ENCODE peak calls at places on chromosome 4, in nine cellular contexts. J, N, K, A, U, E, O, D and B are unnamed samples.
A peak's percentile ranks its signal among the peaks of the same experiment; 100 is the strongest.

GRCh38 chr4:26860157-26860921 is at the start of gene STIM2:
- DNase-seq in J (peak; percentile 94), N (peak; percentile 99), K (peak; percentile 99), A (peak; percentile 94), U (peak; percentile 98), E (peak; percentile 97), O (peak; percentile 99), D (peak; percentile 98), B (peak; percentile 40)

GRCh38 chr4:70772929-70773555 is 51.3 kb downstream of the RUFY3 start:
- DNase-seq in J (no peak), N (no peak), K (no peak), A (no peak), U (no peak), E (no peak), O (no peak), D (no peak), B (no peak)

GRCh38 chr4:153204247-153205027 is at the start of gene TRIM2:
- DNase-seq in J (peak; percentile 81), N (no peak), K (peak; percentile 73), A (peak; percentile 89), U (peak; percentile 80), E (peak; percentile 95), O (peak; percentile 78), D (peak; percentile 58), B (no peak)

GRCh38 chr4:137635108-137635507 is 102.8 kb upstream of the PCDH18 start:
- DNase-seq in J (peak; percentile 85), N (no peak), K (no peak), A (peak; percentile 7), U (no peak), E (no peak), O (no peak), D (no peak), B (no peak)

GRCh38 chr4:3353747-3354454 is 61.1 kb downstream of the RGS12 start:
- DNase-seq in J (no peak), N (no peak), K (no peak), A (no peak), U (no peak), E (no peak), O (no peak), D (no peak), B (no peak)

GRCh38 chr4:151766691-151767090 is 5.9 kb upstream of the GATB start:
- DNase-seq in J (no peak), N (no peak), K (no peak), A (no peak), U (no peak), E (peak; percentile 40), O (peak; percentile 17), D (no peak), B (no peak)

GRCh38 chr4:22237155-22237751 is 278.6 kb downstream of the ADGRA3 start:
- DNase-seq in J (peak; percentile 8), N (peak; percentile 50), K (peak; percentile 68), A (no peak), U (peak; percentile 76), E (peak; percentile 91), O (peak; percentile 68), D (peak; percentile 15), B (no peak)

GRCh38 chr4:174450452-174450851 is 71.8 kb downstream of the HPGD start:
- DNase-seq in J (no peak), N (no peak), K (no peak), A (no peak), U (no peak), E (no peak), O (no peak), D (no peak), B (no peak)

GRCh38 chr4:151992755-151993154 is 231.9 kb upstream of the GATB start:
- DNase-seq in J (no peak), N (no peak), K (no peak), A (no peak), U (no peak), E (peak; percentile 59), O (no peak), D (no peak), B (no peak)

GRCh38 chr4:120517966-120518365 is 404.6 kb downstream of the PRDM5 start:
- DNase-seq in J (peak; percentile 91), N (no peak), K (no peak), A (peak; percentile 76), U (no peak), E (peak; percentile 39), O (no peak), D (no peak), B (no peak)

GRCh38 chr4:91984466-91984865 is 319.3 kb upstream of the GRID2 start:
- DNase-seq in J (no peak), N (no peak), K (no peak), A (no peak), U (no peak), E (no peak), O (no peak), D (no peak), B (no peak)

GRCh38 chr4:112436987-112437386 is 79.0 kb downstream of the NEUROG2 start:
- DNase-seq in J (no peak), N (no peak), K (no peak), A (no peak), U (no peak), E (no peak), O (no peak), D (no peak), B (no peak)

GRCh38 chr4:102308032-102308799 is 37.1 kb downstream of the SLC39A8 start:
- DNase-seq in J (peak; percentile 17), N (no peak), K (no peak), A (peak; percentile 1), U (no peak), E (no peak), O (no peak), D (no peak), B (no peak)

GRCh38 chr4:163536101-163536500 is 41.6 kb downstream of the TMA16 start:
- DNase-seq in J (no peak), N (no peak), K (no peak), A (no peak), U (no peak), E (no peak), O (no peak), D (no peak), B (no peak)

GRCh38 chr4:145511913-145512522 is 30.4 kb downstream of the SMAD1 start:
- DNase-seq in J (peak; percentile 52), N (no peak), K (no peak), A (no peak), U (no peak), E (no peak), O (no peak), D (no peak), B (no peak)

GRCh38 chr4:64399313-64400109 is 9.7 kb downstream of the TECRL start:
- DNase-seq in J (no peak), N (no peak), K (no peak), A (no peak), U (no peak), E (peak; percentile 50), O (no peak), D (no peak), B (no peak)

GRCh38 chr4:8198906-8199593 is at the start of gene SH3TC1:
- DNase-seq in J (peak; percentile 71), N (peak; percentile 98), K (peak; percentile 97), A (peak; percentile 79), U (peak; percentile 26), E (no peak), O (peak; percentile 85), D (peak; percentile 88), B (peak; percentile 39)

GRCh38 chr4:65310586-65310985 is 359.7 kb downstream of the EPHA5 start:
- DNase-seq in J (no peak), N (no peak), K (no peak), A (no peak), U (no peak), E (no peak), O (no peak), D (no peak), B (no peak)

GRCh38 chr4:107734120-107734519 is 14.1 kb upstream of the PAPSS1 start:
- DNase-seq in J (peak; percentile 17), N (no peak), K (no peak), A (no peak), U (peak; percentile 74), E (peak; percentile 79), O (peak; percentile 47), D (no peak), B (no peak)
- TF ChIP-seq CTCF in J (peak; percentile 47), N (no peak), K (no peak), A (peak; percentile 63), U (peak; percentile 43), E (peak; percentile 51), O (peak; percentile 60), D (no peak), B (peak; percentile 53)

GRCh38 chr4:38815879-38816782 is 11.5 kb upstream of the TLR1 start:
- DNase-seq in J (peak; percentile 20), N (no peak), K (no peak), A (no peak), U (no peak), E (no peak), O (no peak), D (no peak), B (no peak)
- H3K4me3 ChIP-seq in J (no peak overlapping the region), N (no peak overlapping the region), K (no peak overlapping the region), A (no peak overlapping the region), U (no peak overlapping the region), E (no peak overlapping the region), O (no peak overlapping the region), D (no peak overlapping the region), B (no peak overlapping the region)

GRCh38 chr4:140049924-140050681 is 103.9 kb downstream of the MAML3 start:
- DNase-seq in J (peak; percentile 35), N (no peak), K (no peak), A (no peak), U (peak; percentile 80), E (peak; percentile 82), O (peak; percentile 88), D (no peak), B (no peak)

GRCh38 chr4:140049024-140049923 is 104.7 kb downstream of the MAML3 start:
- DNase-seq in J (peak; percentile 49), N (no peak), K (peak; percentile 65), A (peak; percentile 55), U (peak; percentile 80), E (peak; percentile 88), O (peak; percentile 95), D (peak; percentile 15), B (no peak)

GRCh38 chr4:140054861-140055260 is 99.1 kb downstream of the MAML3 start:
- DNase-seq in J (no peak), N (no peak), K (no peak), A (no peak), U (no peak), E (no peak), O (no peak), D (no peak), B (no peak)

GRCh38 chr4:140053185-140053584 is 100.8 kb downstream of the MAML3 start:
- DNase-seq in J (no peak), N (no peak), K (no peak), A (no peak), U (no peak), E (peak; percentile 20), O (no peak), D (no peak), B (no peak)

DNA sequence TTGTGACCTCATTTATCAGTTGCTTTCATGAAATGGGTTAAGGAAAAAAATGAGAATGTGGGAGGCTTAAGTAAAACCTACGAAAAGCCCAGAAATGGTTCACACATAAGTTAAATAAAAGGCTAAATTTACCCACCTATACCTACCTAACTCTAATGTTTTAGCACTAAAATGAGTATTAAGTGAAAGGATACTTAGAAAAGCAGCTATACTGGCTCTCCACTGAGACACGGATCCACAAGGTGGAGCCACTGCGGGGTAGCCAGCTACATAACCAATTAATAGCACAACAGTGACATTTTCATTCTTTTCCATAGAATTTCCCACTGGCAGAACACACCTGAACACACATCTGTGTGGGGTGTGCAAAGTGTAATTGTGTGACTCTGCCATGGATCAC is 101.9 kb downstream of the MAML3 start:
- DNase-seq in J (peak; percentile 58), N (no peak), K (peak; percentile 70), A (peak; percentile 50), U (peak; percentile 41), E (peak; percentile 50), O (peak; percentile 68), D (peak; percentile 46), B (no peak)
- TF ChIP-seq CTCF in J (peak; percentile 82), N (no peak), K (peak; percentile 63), A (peak; percentile 82), U (peak; percentile 60), E (peak; percentile 79), O (peak; percentile 70), D (peak; percentile 56), B (peak; percentile 87)

GRCh38 chr4:165330666-165331065 is 3.2 kb downstream of the MSMO1 start:
- DNase-seq in J (no peak), N (no peak), K (no peak), A (no peak), U (no peak), E (no peak), O (no peak), D (no peak), B (no peak)
- H3K4me3 ChIP-seq in J (peak overlapping the region; percentile 100), N (no peak overlapping the region), K (peak overlapping the region; percentile 92), A (peak overlapping the region; percentile 97), U (peak overlapping the region; percentile 89), E (peak overlapping the region; percentile 99), O (no peak overlapping the region), D (no peak overlapping the region), B (peak overlapping the region; percentile 80)